ENCODE peak calls at places on chromosomes 12 and 14, in seven cellular contexts. J, B, U, K, X, N and O are unnamed samples.

GRCh38 chr14:29310757-29311156 is 544.2 kb downstream of the FOXG1 start:
- DNase-seq in B (no peak), X (no peak), U (no peak), J (no peak), K (no peak), N (no peak), O (no peak)

GRCh38 chr14:31229638-31230229 is 22.1 kb upstream of the HECTD1 start:
- DNase-seq in B (peak), N (peak), U (peak), X (peak), K (peak), J (no peak), O (peak)

GRCh38 chr14:74978416-74978947 is 23.1 kb upstream of the PGF start:
- DNase-seq in U (no peak), B (no peak), K (no peak), N (no peak), X (no peak), J (peak), O (no peak)

GRCh38 chr14:83463500-83464098 is 1929.9 kb upstream of the SEL1L start:
- DNase-seq in J (no peak), K (peak), X (peak), U (no peak), N (peak), B (no peak), O (no peak)

GRCh38 chr12:12736759-12737676 is 19.9 kb downstream of the CDKN1B start:
- DNase-seq in U (no peak), N (no peak), B (no peak), K (peak), J (no peak), X (no peak), O (no peak)

GRCh38 chr12:116455540-116456306 is 103.5 kb upstream of the MAP1LC3B2 start:
- DNase-seq in X (peak), U (peak), N (peak), J (no peak), B (peak), K (peak), O (no peak)

GRCh38 chr12:84875241-84875640 is 37.4 kb downstream of the SLC6A15 start:
- DNase-seq in J (no peak), X (no peak), B (no peak), N (no peak), U (no peak), K (peak), O (no peak)

GRCh38 chr14:37580146-37580545 is 14.9 kb downstream of the FOXA1 start:
- DNase-seq in J (no peak), K (no peak), N (no peak), X (no peak), B (no peak), U (no peak), O (no peak)

GRCh38 chr12:129893691-129894090 is 10.1 kb downstream of the TMEM132D start:
- DNase-seq in J (no peak), K (no peak), X (no peak), U (no peak), N (no peak), B (no peak), O (no peak)

GRCh38 chr14:74239848-74240793 is 872 bp downstream of the VSX2 start:
- DNase-seq in X (no peak), N (no peak), J (no peak), U (no peak), B (no peak), K (peak), O (no peak)

GRCh38 chr12:32390572-32391219 is 8.7 kb upstream of the FGD4 start:
- DNase-seq in X (peak), K (peak), B (peak), N (no peak), U (no peak), J (no peak), O (peak)

GRCh38 chr14:23307687-23308644 is 1.3 kb downstream of the BCL2L2 start:
- DNase-seq in B (no peak), U (no peak), K (no peak), J (no peak), N (no peak), X (no peak), O (no peak)

GRCh38 chr12:66365718-66366485 is 63.6 kb downstream of the HELB start:
- DNase-seq in X (no peak), U (no peak), N (no peak), B (no peak), J (no peak), K (no peak), O (no peak)

GRCh38 chr14:99853206-99853605 is 60.0 kb downstream of the EML1 start:
- DNase-seq in B (peak), X (no peak), U (peak), N (no peak), J (no peak), K (no peak), O (no peak)

GRCh38 chr14:50985816-50986396 is 41.6 kb upstream of the PYGL start:
- DNase-seq in N (no peak), B (no peak), J (no peak), U (no peak), X (no peak), K (peak), O (no peak)

GRCh38 chr12:48883305-48884171 is 17.9 kb upstream of the RND1 start:
- DNase-seq in X (no peak), B (no peak), J (no peak), U (no peak), K (peak), N (no peak), O (peak)

GRCh38 chr12:56600753-56601152 is 29.4 kb downstream of the BAZ2A start:
- DNase-seq in B (no peak), J (no peak), U (no peak), N (no peak), X (no peak), K (no peak), O (no peak)
- H3K27ac ChIP-seq in B (peak), J (peak), U (no peak), N (no peak), X (peak), K (no peak), O (no peak)

GRCh38 chr14:69574954-69575295 is 254 bp upstream of the CCDC177 start:
- DNase-seq in J (no peak), K (no peak), B (no peak), U (no peak), N (no peak), X (no peak), O (no peak)

GRCh38 chr14:69573205-69573840 is 1.3 kb downstream of the CCDC177 start:
- DNase-seq in N (no peak), B (no peak), J (no peak), K (peak), X (no peak), U (no peak), O (no peak)

GRCh38 chr14:69572634-69573135 is 2.0 kb downstream of the CCDC177 start:
- DNase-seq in B (no peak), J (no peak), X (no peak), K (peak), U (no peak), N (no peak), O (no peak)

GRCh38 chr14:69574266-69574953 is at the start of gene CCDC177:
- DNase-seq in U (no peak), N (no peak), X (peak), K (peak), J (peak), B (no peak), O (peak)

GRCh38 chr14:69573841-69574265 is 818 bp downstream of the CCDC177 start:
- DNase-seq in J (peak), U (no peak), K (peak), B (no peak), X (no peak), N (no peak), O (no peak)
- H3K4me3 ChIP-seq in J (peak), U (peak), K (peak), B (peak), X (no peak), N (no peak), O (no peak)

GRCh38 chr14:97106609-97107008 is 309.4 kb downstream of the VRK1 start:
- DNase-seq in U (no peak), X (no peak), J (no peak), N (no peak), B (no peak), K (peak), O (no peak)
- H3K27ac ChIP-seq in U (no peak), X (no peak), J (no peak), N (no peak), B (no peak), K (no peak), O (no peak)

GRCh38 chr12:91106283-91106682 is 5.0 kb downstream of the LUM start:
- DNase-seq in B (no peak), X (no peak), N (no peak), J (no peak), K (no peak), U (no peak), O (no peak)

GRCh38 chr12:91108196-91108595 is 3.1 kb downstream of the LUM start:
- DNase-seq in K (no peak), U (no peak), J (no peak), N (no peak), X (no peak), B (no peak), O (no peak)

GRCh38 chr12:91113621-91114020 is 2.3 kb upstream of the LUM start:
- DNase-seq in U (no peak), B (no peak), X (no peak), K (no peak), N (no peak), J (no peak), O (no peak)

GRCh38 chr12:91109148-91109564 is 2.1 kb downstream of the LUM start:
- DNase-seq in K (peak), B (peak), X (peak), U (peak), N (no peak), J (peak), O (peak)

GRCh38 chr12:91111366-91112321 is at the start of gene LUM:
- DNase-seq in K (peak), U (peak), N (no peak), B (peak), X (no peak), J (no peak), O (no peak)
- H3K4me3 ChIP-seq in K (no peak), U (no peak), N (peak), B (peak), X (no peak), J (no peak), O (no peak)

GRCh38 chr14:53955234-53955556 is 1.4 kb downstream of the BMP4 start:
- DNase-seq in X (no peak), N (no peak), J (no peak), B (no peak), U (no peak), K (peak), O (no peak)
- H3K27ac ChIP-seq in X (peak), N (no peak), J (no peak), B (peak), U (peak), K (no peak), O (no peak)

GRCh38 chr12:124896461-124896860 is 18.0 kb downstream of the UBC start:
- DNase-seq in K (no peak), N (no peak), U (no peak), J (no peak), X (no peak), B (no peak), O (no peak)

GRCh38 chr12:124902916-124903315 is 11.5 kb downstream of the UBC start:
- DNase-seq in N (no peak), B (no peak), J (no peak), X (no peak), K (no peak), U (no peak), O (peak)

GRCh38 chr12:124893792-124894516 is 20.5 kb downstream of the UBC start:
- DNase-seq in N (no peak), B (no peak), K (no peak), J (no peak), U (no peak), X (no peak), O (no peak)

GRCh38 chr12:124901003-124901402 is 13.4 kb downstream of the UBC start:
- DNase-seq in X (no peak), J (no peak), U (peak), N (no peak), B (no peak), K (no peak), O (no peak)

DNA sequence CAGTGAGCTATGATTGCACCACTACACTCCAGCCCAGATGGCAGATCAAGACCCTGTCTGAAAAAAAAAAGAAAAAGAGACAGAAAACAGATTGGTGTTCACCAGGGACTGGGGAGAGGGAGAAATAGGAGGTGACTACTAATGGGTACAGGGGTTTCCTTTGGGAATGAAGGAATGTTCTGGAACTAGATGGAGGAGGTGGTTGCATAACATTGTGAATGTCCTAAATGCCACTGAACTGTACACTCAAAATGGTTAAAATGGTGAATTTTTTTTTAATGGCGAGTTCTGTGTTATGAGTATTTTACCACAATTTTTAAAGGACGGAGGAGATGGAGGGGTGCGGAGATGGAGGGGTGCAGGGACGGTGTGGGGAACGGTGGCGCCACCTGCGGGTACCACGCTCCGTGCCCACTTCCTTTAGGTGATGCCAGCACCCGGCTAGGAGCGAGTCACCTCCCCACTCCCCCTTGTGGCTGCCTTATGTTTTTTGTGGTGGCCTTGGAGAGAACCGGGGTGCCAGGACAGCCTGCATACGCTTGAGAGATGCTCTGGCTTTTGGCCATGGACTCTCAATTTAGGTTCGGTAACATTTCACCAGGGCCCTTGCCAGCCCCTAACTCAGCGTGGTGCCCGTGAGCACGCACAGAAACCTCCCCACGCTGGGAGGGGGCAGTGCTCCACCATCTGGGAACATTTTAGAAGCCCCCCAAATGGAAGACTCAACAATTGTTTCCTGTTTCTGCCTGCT is 16.1 kb downstream of the UBC start:
- DNase-seq in X (no peak), J (peak), U (peak), B (no peak), N (no peak), K (peak), O (peak)
- H3K4me3 ChIP-seq in X (no peak), J (peak), U (no peak), B (no peak), N (no peak), K (no peak), O (no peak)

GRCh38 chr14:104086210-104086660 is 735 bp downstream of the ASPG start:
- DNase-seq in U (no peak), B (peak), N (no peak), K (no peak), J (peak), X (no peak), O (peak)
- H3K27ac ChIP-seq in U (no peak), B (peak), N (no peak), K (no peak), J (no peak), X (no peak), O (peak)

DNA sequence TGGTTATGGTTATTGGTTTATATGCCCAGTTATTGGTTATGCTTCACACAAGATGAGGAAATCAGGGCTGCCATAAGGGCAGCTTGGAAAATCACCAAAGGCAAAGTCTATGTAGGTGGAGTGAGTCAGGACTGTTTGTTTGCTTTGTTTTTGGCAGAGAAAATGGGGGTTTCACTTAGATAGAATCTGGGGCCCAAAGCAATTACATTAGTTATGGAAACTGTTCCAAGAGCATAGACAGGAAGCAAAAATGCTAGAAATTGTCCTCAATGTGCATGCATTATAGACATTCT is 2.2 kb downstream of the VAMP1 start:
- DNase-seq in U (no peak), J (no peak), X (no peak), B (no peak), K (no peak), N (no peak), O (no peak)
- H3K4me3 ChIP-seq in U (no peak), J (no peak), X (no peak), B (no peak), K (no peak), N (no peak), O (no peak)